ENCODE peak calls at places on chromosome 5, in nine cellular contexts. W is activated T-cell treated with anti-CD3 and anti-CD28 coated beads, Interleukin-2, amount 50 U/mL, for 72 hours; N is stimulated activated CD8-positive, alpha-beta memory T cell treated with anti-CD3 and anti-CD28 coated beads, Interleukin-7, amount 100 ng/mL, for 24 hours; Y is A549; L is GM23248; M is epithelial cell of esophagus; B is stimulated activated naive B cell treated with anti-CD40 and anti-IgM and Interleukin-4, amounts not matched to agents 10 μg/mL and 1 μg/mL and 100 μg/mL, for 72 hours; Q is left cardiac atrium; P is dorsolateral prefrontal cortex. O is an unnamed sample.

GRCh38 chr5:178986326-178986960 is 8.7 kb downstream of the GRM6 start:
- DNase-seq in W (no peak), N (no peak), Y (no peak), L (no peak), M (no peak), B (no peak), Q (no peak), P (no peak), O (no peak)

GRCh38 chr5:158746979-158747378 is 352.7 kb downstream of the EBF1 start:
- DNase-seq in W (no peak), N (no peak), Y (no peak), L (peak), M (no peak), B (no peak), Q (no peak), P (no peak), O (no peak)

GRCh38 chr5:37308796-37309195 is 59.6 kb upstream of the CPLANE1 start:
- DNase-seq in W (no peak), N (no peak), Y (no peak), L (peak), M (peak), B (no peak), Q (no peak), P (no peak), O (no peak)

GRCh38 chr5:144254552-144254951 is 83.9 kb downstream of the KCTD16 start:
- DNase-seq in W (no peak), N (no peak), Y (no peak), L (no peak), M (no peak), B (no peak), Q (no peak), P (no peak), O (no peak)

GRCh38 chr5:4868140-4868735 is 271.9 kb upstream of the ADAMTS16 start:
- DNase-seq in W (peak), N (peak), Y (peak), L (peak), M (peak), B (peak), Q (peak), P (no peak), O (peak)

GRCh38 chr5:180803181-180804128 is 849 bp upstream of the MGAT1 start:
- DNase-seq in W (peak), N (peak), Y (no peak), L (peak), M (peak), B (peak), Q (peak), P (peak), O (no peak)

GRCh38 chr5:149731332-149731616 is 1.2 kb downstream of the PPARGC1B start:
- DNase-seq in W (no peak), N (no peak), Y (no peak), L (no peak), M (no peak), B (no peak), Q (no peak), P (no peak), O (no peak)

GRCh38 chr5:91848453-91848852 is 465.3 kb upstream of the ARRDC3 start:
- DNase-seq in W (no peak), N (no peak), Y (peak), L (peak), M (peak), B (no peak), Q (no peak), P (no peak), O (peak)

GRCh38 chr5:117131048-117131679 is 556.5 kb upstream of the SEMA6A start:
- DNase-seq in W (no peak), N (no peak), Y (no peak), L (no peak), M (peak), B (no peak), Q (no peak), P (no peak), O (no peak)

GRCh38 chr5:54646285-54647101 is 128.9 kb downstream of the SNX18 start:
- DNase-seq in W (peak), N (peak), Y (peak), L (peak), M (peak), B (peak), Q (peak), P (no peak), O (peak)

GRCh38 chr5:160366230-160366629 is 4.2 kb downstream of the C1QTNF2 start:
- DNase-seq in W (no peak), N (no peak), Y (no peak), L (no peak), M (peak), B (no peak), Q (no peak), P (no peak), O (no peak)

GRCh38 chr5:23352437-23352836 is 155.0 kb upstream of the PRDM9 start:
- DNase-seq in W (no peak), N (no peak), Y (peak), L (no peak), M (peak), B (no peak), Q (no peak), P (no peak), O (no peak)

GRCh38 chr5:68946728-68947127 is 147.1 kb upstream of the SLC30A5 start:
- DNase-seq in W (no peak), N (no peak), Y (no peak), L (no peak), M (no peak), B (no peak), Q (no peak), P (no peak), O (no peak)

GRCh38 chr5:72172832-72173231 is 65.6 kb downstream of the MAP1B start:
- DNase-seq in W (no peak), N (no peak), Y (no peak), L (no peak), M (no peak), B (no peak), Q (no peak), P (no peak), O (no peak)

GRCh38 chr5:52648726-52649125 is 139.0 kb upstream of the ITGA1 start:
- DNase-seq in W (no peak), N (no peak), Y (no peak), L (no peak), M (no peak), B (no peak), Q (no peak), P (no peak), O (no peak)

GRCh38 chr5:137900925-137901817 is 11.9 kb downstream of the PKD2L2 start:
- DNase-seq in W (no peak), N (no peak), Y (no peak), L (no peak), M (no peak), B (no peak), Q (no peak), P (no peak), O (peak)

GRCh38 chr5:91302958-91303357 is 80.2 kb downstream of the ARRDC3 start:
- DNase-seq in W (no peak), N (no peak), Y (no peak), L (no peak), M (no peak), B (no peak), Q (no peak), P (no peak), O (no peak)

GRCh38 chr5:177957241-177957640 is 38.8 kb downstream of the PROP1 start:
- DNase-seq in W (no peak), N (no peak), Y (no peak), L (no peak), M (no peak), B (no peak), Q (no peak), P (no peak), O (no peak)

GRCh38 chr5:14745188-14745563 is 80.7 kb downstream of the OTULIN start:
- DNase-seq in W (no peak), N (no peak), Y (no peak), L (no peak), M (no peak), B (no peak), Q (no peak), P (no peak), O (no peak)

GRCh38 chr5:45383985-45384384 is 312.2 kb downstream of the HCN1 start:
- DNase-seq in W (no peak), N (no peak), Y (no peak), L (no peak), M (no peak), B (no peak), Q (no peak), P (no peak), O (no peak)

GRCh38 chr5:117738571-117738970 is 1163.9 kb upstream of the SEMA6A start:
- DNase-seq in W (no peak), N (no peak), Y (no peak), L (no peak), M (no peak), B (no peak), Q (no peak), P (no peak), O (no peak)

GRCh38 chr5:145680744-145681143 is 154.4 kb downstream of the PRELID2 start:
- DNase-seq in W (no peak), N (no peak), Y (no peak), L (peak), M (no peak), B (no peak), Q (peak), P (no peak), O (no peak)

GRCh38 chr5:20360243-20360642 is 372.2 kb upstream of the CDH18 start:
- DNase-seq in W (no peak), N (no peak), Y (no peak), L (no peak), M (no peak), B (no peak), Q (no peak), P (no peak), O (no peak)

GRCh38 chr5:69271376-69271775 is 36.7 kb downstream of the CDK7 start:
- DNase-seq in W (no peak), N (no peak), Y (peak), L (peak), M (peak), B (no peak), Q (peak), P (no peak), O (peak)

GRCh38 chr5:33477816-33478215 is 37.1 kb downstream of the TARS1 start:
- DNase-seq in W (no peak), N (no peak), Y (no peak), L (no peak), M (no peak), B (no peak), Q (no peak), P (no peak), O (no peak)

GRCh38 chr5:110288766-110289165 is 437.7 kb downstream of the TMEM232 start:
- DNase-seq in W (no peak), N (no peak), Y (no peak), L (peak), M (no peak), B (no peak), Q (no peak), P (no peak), O (peak)

GRCh38 chr5:179310439-179311090 is 34.7 kb downstream of the ADAMTS2 start:
- DNase-seq in W (no peak), N (no peak), Y (no peak), L (no peak), M (no peak), B (no peak), Q (no peak), P (peak), O (no peak)

GRCh38 chr5:154039458-154039829 is 677 bp downstream of the MFAP3 start:
- DNase-seq in W (no peak), N (no peak), Y (no peak), L (no peak), M (no peak), B (no peak), Q (no peak), P (no peak), O (no peak)

GRCh38 chr5:128534729-128535128 is 3.3 kb downstream of the FBN2 start:
- DNase-seq in W (no peak), N (no peak), Y (no peak), L (peak), M (peak), B (no peak), Q (no peak), P (no peak), O (no peak)

GRCh38 chr5:29758986-29759421 is 1434.5 kb upstream of the CDH6 start:
- DNase-seq in W (no peak), N (no peak), Y (peak), L (no peak), M (no peak), B (no peak), Q (no peak), P (no peak), O (no peak)

GRCh38 chr5:126052120-126052519 is 371.1 kb upstream of the GRAMD2B start:
- DNase-seq in W (no peak), N (no peak), Y (no peak), L (peak), M (peak), B (no peak), Q (no peak), P (no peak), O (no peak)

GRCh38 chr5:114702111-114702510 is 340.2 kb downstream of the KCNN2 start:
- DNase-seq in W (no peak), N (no peak), Y (no peak), L (no peak), M (no peak), B (no peak), Q (no peak), P (no peak), O (no peak)

GRCh38 chr5:5638193-5638592 is 215.7 kb downstream of the ICE1 start:
- DNase-seq in W (no peak), N (no peak), Y (no peak), L (no peak), M (no peak), B (no peak), Q (no peak), P (no peak), O (peak)

GRCh38 chr5:175734501-175734900 is 76.6 kb downstream of the HRH2 start:
- DNase-seq in W (no peak), N (no peak), Y (no peak), L (no peak), M (no peak), B (no peak), Q (no peak), P (no peak), O (no peak)

GRCh38 chr5:81788271-81788670 is 37.4 kb upstream of the SSBP2 start:
- DNase-seq in W (no peak), N (no peak), Y (no peak), L (no peak), M (peak), B (no peak), Q (no peak), P (no peak), O (no peak)

GRCh38 chr5:87787640-87788039 is 374.9 kb upstream of the CCNH start:
- DNase-seq in W (no peak), N (no peak), Y (no peak), L (no peak), M (no peak), B (no peak), Q (no peak), P (no peak), O (no peak)